ENCODE peak calls at places on chromosome X, in nine cellular contexts. D is brain microvascular endothelial cell; O is transverse colon; H is CD8-positive, alpha-beta T cell; L is Panc1; K is ovary; P is cardiac muscle cell; I is stomach; T is left lung. A is an unnamed sample. For H3K27me3, the result is how much of the 10 kb centered on the place peaks cover.

GRCh38 chrX:17067534-17067933 is 121.1 kb downstream of the REPS2 start:
- DNase-seq in D (no peak), I (no peak), H (no peak), T (no peak), K (no peak), P (no peak), L (no peak), O (no peak), A (no peak)

GRCh38 chrX:153925739-153926593 is at the start of gene ARHGAP4:
- DNase-seq in T (peak), H (peak), P (no peak), L (no peak), I (no peak), O (no peak), D (no peak), K (no peak), A (no peak)

GRCh38 chrX:45006002-45006800 is 133.2 kb downstream of the KDM6A start:
- DNase-seq in T (no peak), I (no peak), D (peak), K (no peak), P (no peak), L (no peak), O (no peak), H (no peak), A (no peak)

GRCh38 chrX:124232523-124233201 is 99.8 kb upstream of the TEX13D start:
- DNase-seq in O (no peak), I (no peak), P (no peak), L (no peak), D (no peak), T (no peak), H (no peak), K (no peak), A (no peak)

GRCh38 chrX:29553542-29553941 is 661.8 kb upstream of the MAGEB2 start:
- DNase-seq in L (no peak), H (no peak), I (no peak), T (no peak), P (no peak), D (no peak), K (no peak), O (no peak), A (no peak)

GRCh38 chrX:20527458-20528099 is 260.9 kb upstream of the RPS6KA3 start:
- DNase-seq in T (no peak), L (no peak), H (no peak), K (no peak), P (peak), D (no peak), O (no peak), I (no peak), A (no peak)

GRCh38 chrX:150762258-150762867 is 69.2 kb downstream of the MTMR1 start:
- DNase-seq in I (no peak), D (no peak), T (no peak), K (no peak), H (no peak), L (no peak), O (no peak), P (no peak), A (no peak)

GRCh38 chrX:68846536-68846935 is 17.7 kb downstream of the EFNB1 start:
- DNase-seq in H (no peak), I (no peak), T (no peak), L (no peak), O (no peak), P (peak), K (no peak), D (no peak), A (no peak)

GRCh38 chrX:13533726-13534125 is 35.7 kb upstream of the EGFL6 start:
- DNase-seq in T (no peak), L (no peak), H (no peak), P (no peak), O (no peak), I (no peak), D (no peak), K (no peak), A (no peak)

GRCh38 chrX:115591856-115592842 is 31.2 kb downstream of the PLS3 start:
- DNase-seq in P (no peak), K (no peak), L (no peak), O (no peak), D (no peak), T (no peak), I (no peak), H (no peak), A (no peak)

GRCh38 chrX:74534569-74535038 is 79.8 kb downstream of the RLIM start:
- DNase-seq in L (no peak), T (no peak), H (no peak), K (no peak), I (no peak), D (peak), P (no peak), O (no peak), A (no peak)

GRCh38 chrX:68568136-68568535 is 69.3 kb downstream of the YIPF6 start:
- DNase-seq in P (no peak), H (no peak), O (no peak), D (no peak), K (no peak), T (no peak), I (no peak), L (no peak), A (no peak)

GRCh38 chrX:111447298-111447697 is 35.3 kb upstream of the DCX start:
- DNase-seq in K (no peak), T (no peak), D (no peak), I (no peak), H (no peak), O (no peak), P (peak), L (no peak), A (no peak)

GRCh38 chrX:8967471-8967870 is 66.5 kb downstream of the FAM9B start:
- DNase-seq in D (no peak), I (no peak), H (no peak), P (no peak), K (no peak), O (no peak), T (no peak), L (no peak), A (no peak)

GRCh38 chrX:56782791-56783449 is 53.9 kb downstream of the NBDY start:
- DNase-seq in P (no peak), T (no peak), H (no peak), K (peak), O (no peak), I (no peak), D (no peak), L (no peak), A (no peak)
- H3K4me3 ChIP-seq in P (no peak), T (peak), H (no peak), K (peak), O (no peak), I (peak), D (no peak), L (no peak), A (no peak)

DNA sequence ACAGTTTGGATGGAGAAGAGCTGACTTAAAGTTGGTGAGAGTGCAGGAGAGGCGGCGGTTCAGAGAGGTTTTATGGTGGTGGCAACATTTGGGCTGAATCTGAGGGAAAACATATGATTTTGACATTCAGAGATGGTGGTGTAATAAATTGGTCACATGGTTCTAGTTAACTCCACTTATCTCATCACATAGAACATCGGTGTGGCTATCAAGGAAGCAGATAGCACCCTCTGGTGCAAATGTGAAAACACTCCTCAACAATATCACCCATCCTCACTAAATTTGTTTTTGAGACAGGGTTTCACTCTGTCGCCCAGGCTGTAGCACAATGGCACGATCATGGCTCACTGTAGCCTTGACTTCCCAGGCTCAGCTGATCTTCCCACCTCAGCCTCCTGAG is 28.8 kb downstream of the SUPT20HL2 start:
- DNase-seq in T (no peak), D (no peak), I (no peak), O (no peak), P (no peak), L (no peak), K (no peak), H (no peak), A (no peak)
- H3K27me3 ChIP-seq in T (under half), D (under half), I (under half), O (under half), P (under half), L (under half), K (under half), H (under half), A (under half)

GRCh38 chrX:118455013-118455412 is 40.6 kb upstream of the DOCK11 start:
- DNase-seq in D (no peak), P (no peak), O (no peak), T (no peak), H (no peak), L (no peak), I (no peak), K (no peak), A (no peak)

DNA sequence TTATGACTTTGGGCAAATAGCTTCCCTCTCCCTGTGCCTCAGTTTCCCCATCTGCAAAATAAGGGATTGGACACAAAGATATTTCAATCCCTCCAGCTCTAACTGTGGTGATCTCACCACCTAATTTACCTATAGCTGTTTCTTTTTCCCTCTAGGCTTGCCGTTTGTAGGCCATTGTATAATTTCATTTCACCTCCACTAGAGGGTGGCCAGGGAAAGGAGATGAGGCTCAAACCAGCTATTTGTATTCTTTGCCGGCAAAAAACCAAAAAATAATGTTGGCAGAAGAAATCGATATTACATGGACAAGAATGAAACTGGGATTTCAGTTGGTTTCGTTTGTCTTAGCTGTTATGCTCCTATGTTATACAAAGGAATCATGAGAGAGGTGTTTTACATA is 36.1 kb upstream of the DOCK11 start:
- DNase-seq in T (no peak), D (peak), K (no peak), O (no peak), L (peak), P (peak), H (no peak), I (no peak), A (no peak)
- TF ChIP-seq CTCF in T (no peak), D (peak), K (no peak), O (peak), L (peak), P (peak), H (peak), I (peak), A (peak)

GRCh38 chrX:2698604-2699003 is 7.5 kb downstream of the CD99 start:
- DNase-seq in P (no peak), D (no peak), I (no peak), L (no peak), K (no peak), O (no peak), T (no peak), H (no peak), A (no peak)

GRCh38 chrX:2699959-2700358 is 8.9 kb downstream of the CD99 start:
- DNase-seq in H (no peak), L (no peak), K (no peak), P (no peak), I (no peak), T (no peak), O (no peak), D (no peak), A (no peak)

GRCh38 chrX:2701600-2701999 is 10.5 kb downstream of the CD99 start:
- DNase-seq in H (no peak), K (no peak), L (no peak), P (peak), T (no peak), O (no peak), I (no peak), D (no peak), A (no peak)

GRCh38 chrX:2697741-2698294 is 6.7 kb downstream of the CD99 start:
- DNase-seq in P (no peak), L (no peak), I (no peak), D (no peak), H (no peak), T (no peak), K (no peak), O (no peak), A (no peak)

GRCh38 chrX:2700405-2701320 is 9.6 kb downstream of the CD99 start:
- DNase-seq in D (no peak), O (no peak), P (no peak), I (no peak), H (no peak), L (no peak), K (no peak), T (no peak), A (no peak)
- H3K4me3 ChIP-seq in D (no peak), O (no peak), P (no peak), I (no peak), H (no peak), L (no peak), K (no peak), T (no peak), A (no peak)

GRCh38 chrX:71999535-71999934 is 88.9 kb downstream of the NHSL2 start:
- DNase-seq in O (no peak), H (no peak), K (no peak), L (no peak), D (no peak), P (no peak), T (no peak), I (no peak), A (no peak)

GRCh38 chrX:72001906-72002305 is 91.3 kb downstream of the NHSL2 start:
- DNase-seq in H (no peak), L (no peak), O (no peak), D (no peak), K (no peak), I (no peak), T (no peak), P (no peak), A (no peak)

GRCh38 chrX:72002886-72003285 is 92.2 kb downstream of the NHSL2 start:
- DNase-seq in L (no peak), K (no peak), H (no peak), I (no peak), O (no peak), D (no peak), P (no peak), T (no peak), A (no peak)

GRCh38 chrX:71998836-71999509 is 88.3 kb downstream of the NHSL2 start:
- DNase-seq in L (no peak), T (no peak), D (no peak), P (peak), K (no peak), H (peak), O (no peak), I (peak), A (no peak)

DNA sequence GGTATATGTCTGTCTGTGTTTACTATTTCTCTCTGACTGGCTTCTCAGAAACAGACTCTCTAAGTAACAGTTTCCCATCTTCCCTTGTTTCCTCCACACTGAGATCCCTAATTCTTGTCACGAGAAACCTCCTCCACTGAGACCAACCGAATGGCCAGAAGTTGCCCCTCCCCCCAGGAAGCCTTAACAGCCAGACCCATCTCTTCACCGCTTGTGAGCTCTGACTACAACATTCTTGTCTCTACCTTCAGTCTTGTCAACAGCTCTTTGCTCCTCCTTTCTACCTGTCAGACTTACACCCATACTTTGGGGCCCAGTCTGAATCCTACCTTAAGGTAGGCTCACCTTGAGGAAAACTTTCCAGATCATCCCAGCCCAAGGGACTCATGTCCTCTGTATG is 90.8 kb downstream of the NHSL2 start:
- DNase-seq in D (no peak), I (no peak), T (no peak), K (no peak), H (no peak), O (no peak), P (no peak), L (no peak), A (no peak)
- H3K27me3 ChIP-seq in D (under half), I (under half), T (under half), K (under half), H (under half), O (under half), P (under half), L (under half), A (under half)

GRCh38 chrX:86348669-86349068 is 200.4 kb downstream of the DACH2 start:
- DNase-seq in I (no peak), O (no peak), L (no peak), T (no peak), D (no peak), K (no peak), H (no peak), P (no peak), A (no peak)
- TF ChIP-seq CTCF in I (no peak), O (no peak), L (peak), T (no peak), D (peak), K (no peak), H (no peak), P (no peak), A (no peak)